ENCODE peak calls at places on chromosomes 11 and 22, in ten cellular contexts. K is nephron progenitor cell; B is IMR-90; D is heart left ventricle; J is brain microvascular endothelial cell; F is bronchial epithelial cell; A is A549; N is B cell; R is mammary epithelial cell; S is activated CD8-positive, alpha-beta T cell treated with anti-CD3 and anti-CD28 coated beads for 36 hours. G is an unnamed sample.

GRCh38 chr22:46824348-46824909 is 62.0 kb downstream of the TBC1D22A start:
- DNase-seq in K (no peak), B (no peak), D (no peak), J (no peak), F (no peak), A (no peak), N (no peak), R (no peak), S (no peak), G (no peak)

GRCh38 chr11:65639623-65640482 is 2.0 kb downstream of the SIPA1 start:
- DNase-seq in K (no peak), B (no peak), D (no peak), J (no peak), F (no peak), A (no peak), N (peak), R (no peak), S (peak), G (no peak)

GRCh38 chr22:18119409-18120110 is 9.0 kb downstream of the TUBA8 start:
- DNase-seq in K (no peak), B (no peak), D (peak), J (no peak), F (no peak), A (no peak), N (no peak), R (no peak), S (peak), G (no peak)

GRCh38 chr11:106187860-106188456 is 110.5 kb downstream of the AASDHPPT start:
- DNase-seq in K (no peak), B (no peak), D (no peak), J (no peak), F (no peak), A (no peak), N (no peak), R (peak), S (no peak), G (no peak)

GRCh38 chr11:8331767-8332166 is 68.1 kb upstream of the LMO1 start:
- DNase-seq in K (no peak), B (no peak), D (peak), J (peak), F (no peak), A (no peak), N (no peak), R (no peak), S (no peak), G (no peak)

GRCh38 chr11:58567889-58568512 is 7.7 kb downstream of the LPXN start:
- DNase-seq in K (peak), B (peak), D (no peak), J (peak), F (peak), A (peak), N (peak), R (peak), S (peak), G (no peak)

GRCh38 chr22:40791241-40791640 is 27.9 kb downstream of the SLC25A17 start:
- DNase-seq in K (no peak), B (no peak), D (no peak), J (peak), F (no peak), A (no peak), N (no peak), R (no peak), S (no peak), G (no peak)

GRCh38 chr11:77151804-77152513 is 23.9 kb downstream of the MYO7A start:
- DNase-seq in K (no peak), B (peak), D (no peak), J (no peak), F (no peak), A (no peak), N (no peak), R (peak), S (peak), G (no peak)

GRCh38 chr11:129846508-129847335 is 31.1 kb downstream of the TMEM45B start:
- DNase-seq in K (no peak), B (peak), D (no peak), J (peak), F (peak), A (no peak), N (no peak), R (peak), S (no peak), G (no peak)

GRCh38 chr11:61429691-61430582 is at the start of the genes CPSF7 and SDHAF2:
- DNase-seq in K (peak), B (peak), D (peak), J (peak), F (peak), A (peak), N (peak), R (peak), S (peak), G (peak)

GRCh38 chr11:35073691-35074382 is 65.1 kb upstream of the CD44 start:
- DNase-seq in K (no peak), B (peak), D (no peak), J (no peak), F (peak), A (no peak), N (no peak), R (peak), S (peak), G (no peak)

GRCh38 chr11:96013459-96014213 is 89.7 kb upstream of the MTMR2 start:
- DNase-seq in K (no peak), B (no peak), D (no peak), J (no peak), F (no peak), A (no peak), N (peak), R (no peak), S (peak), G (no peak)

GRCh38 chr22:46843691-46844297 is 81.3 kb downstream of the TBC1D22A start:
- DNase-seq in K (no peak), B (peak), D (no peak), J (no peak), F (no peak), A (no peak), N (no peak), R (peak), S (no peak), G (no peak)

GRCh38 chr11:102269927-102270326 is 47.4 kb upstream of the BIRC3 start:
- DNase-seq in K (no peak), B (peak), D (no peak), J (peak), F (peak), A (no peak), N (no peak), R (peak), S (no peak), G (no peak)

GRCh38 chr11:13019313-13019712 is 10.2 kb downstream of the RASSF10 start:
- DNase-seq in K (no peak), B (no peak), D (no peak), J (no peak), F (no peak), A (no peak), N (no peak), R (no peak), S (no peak), G (no peak)

GRCh38 chr11:112834277-112834755 is 126.9 kb upstream of the NCAM1 start:
- DNase-seq in K (no peak), B (no peak), D (peak), J (no peak), F (no peak), A (no peak), N (no peak), R (no peak), S (no peak), G (no peak)

GRCh38 chr11:86785576-86785975 is 14.8 kb upstream of the PRSS23 start:
- DNase-seq in K (no peak), B (no peak), D (no peak), J (no peak), F (no peak), A (no peak), N (no peak), R (no peak), S (no peak), G (no peak)

GRCh38 chr11:76248210-76248609 is 41.9 kb upstream of the WNT11 start:
- DNase-seq in K (no peak), B (no peak), D (peak), J (no peak), F (peak), A (peak), N (no peak), R (no peak), S (peak), G (no peak)

GRCh38 chr11:92697461-92698314 is 271.8 kb upstream of the MTNR1B start:
- DNase-seq in K (no peak), B (peak), D (no peak), J (no peak), F (no peak), A (no peak), N (no peak), R (no peak), S (no peak), G (no peak)

GRCh38 chr11:72189448-72190250 is 2.3 kb upstream of the FOLR1 start:
- DNase-seq in K (no peak), B (no peak), D (no peak), J (no peak), F (no peak), A (no peak), N (no peak), R (no peak), S (no peak), G (no peak)

GRCh38 chr11:83545911-83546310 is 259.7 kb upstream of the CCDC90B start:
- DNase-seq in K (no peak), B (no peak), D (no peak), J (no peak), F (no peak), A (no peak), N (no peak), R (no peak), S (no peak), G (no peak)

GRCh38 chr11:6864436-6864835 is 1.6 kb downstream of the OR10A2 start:
- DNase-seq in K (no peak), B (peak), D (no peak), J (peak), F (peak), A (no peak), N (no peak), R (no peak), S (no peak), G (no peak)

DNA sequence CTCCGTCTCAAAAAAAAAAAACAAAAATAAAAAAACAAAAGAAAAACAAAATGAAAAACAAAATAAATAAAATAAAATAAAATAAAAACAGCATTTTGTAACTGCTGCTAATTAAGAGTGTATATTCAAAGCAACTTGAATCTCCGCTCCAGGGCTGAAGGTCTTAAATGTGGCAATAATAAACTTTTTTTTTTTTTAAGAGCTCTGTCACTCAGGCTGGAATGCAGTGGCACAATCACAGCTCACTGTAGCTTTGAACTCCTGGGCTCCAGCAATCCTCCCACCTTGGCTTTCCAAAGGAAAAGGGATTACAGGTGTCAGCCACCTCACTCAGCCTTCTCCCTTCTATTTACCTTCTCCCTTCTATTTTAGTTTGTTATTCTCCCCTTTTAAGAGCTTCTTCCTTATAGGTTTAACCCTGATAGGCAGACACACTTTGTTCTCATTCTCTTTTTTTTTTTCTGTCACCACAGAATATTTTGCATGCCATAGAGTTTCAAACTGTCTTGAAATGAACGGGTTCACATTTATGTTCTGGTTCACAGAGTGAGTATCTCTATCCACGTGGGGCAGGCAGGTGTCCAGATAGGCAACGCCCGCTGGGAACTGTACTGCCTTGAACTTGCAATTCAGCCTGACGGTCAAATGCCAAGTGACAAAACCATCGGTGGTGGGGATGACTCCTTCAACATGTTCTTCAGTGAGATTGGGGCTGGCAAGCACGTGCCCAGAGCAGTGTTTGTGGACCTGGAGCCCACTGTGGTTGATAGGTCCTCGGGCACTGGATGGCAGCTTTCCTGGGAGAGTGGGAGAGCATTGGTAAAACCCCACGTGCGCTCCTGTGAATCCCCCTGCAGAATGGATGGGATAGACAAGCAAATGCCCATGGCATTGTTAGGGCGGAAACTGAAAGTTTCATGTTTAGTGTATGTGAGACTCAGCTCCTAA is 19.4 kb downstream of the LRRC74B start:
- DNase-seq in K (no peak), B (no peak), D (no peak), J (no peak), F (no peak), A (no peak), N (no peak), R (no peak), S (no peak), G (no peak)
- TF ChIP-seq CTCF in K (no peak), B (no peak), D (no peak), J (no peak), F (no peak), A (no peak), N (no peak), R (no peak), S (no peak), G (no peak)

GRCh38 chr11:57321996-57322880 is 2.5 kb downstream of the TNKS1BP1 start:
- DNase-seq in K (peak), B (peak), D (peak), J (peak), F (peak), A (peak), N (no peak), R (peak), S (peak), G (no peak)

GRCh38 chr11:57324886-57325734 is at the start of gene TNKS1BP1:
- DNase-seq in K (peak), B (peak), D (peak), J (peak), F (peak), A (peak), N (peak), R (peak), S (peak), G (peak)

GRCh38 chr11:57322881-57323467 is 1.8 kb downstream of the TNKS1BP1 start:
- DNase-seq in K (no peak), B (no peak), D (no peak), J (no peak), F (peak), A (no peak), N (no peak), R (no peak), S (no peak), G (no peak)

GRCh38 chr11:57324154-57324885 is 432 bp downstream of the TNKS1BP1 start:
- DNase-seq in K (peak), B (peak), D (no peak), J (peak), F (no peak), A (peak), N (no peak), R (no peak), S (peak), G (peak)

GRCh38 chr11:57323503-57324153 is 1.1 kb downstream of the TNKS1BP1 start:
- DNase-seq in K (no peak), B (peak), D (no peak), J (peak), F (no peak), A (peak), N (no peak), R (no peak), S (no peak), G (no peak)
- TF ChIP-seq CTCF in K (no peak), B (no peak), D (peak), J (peak), F (no peak), A (no peak), N (no peak), R (no peak), S (no peak), G (no peak)

DNA sequence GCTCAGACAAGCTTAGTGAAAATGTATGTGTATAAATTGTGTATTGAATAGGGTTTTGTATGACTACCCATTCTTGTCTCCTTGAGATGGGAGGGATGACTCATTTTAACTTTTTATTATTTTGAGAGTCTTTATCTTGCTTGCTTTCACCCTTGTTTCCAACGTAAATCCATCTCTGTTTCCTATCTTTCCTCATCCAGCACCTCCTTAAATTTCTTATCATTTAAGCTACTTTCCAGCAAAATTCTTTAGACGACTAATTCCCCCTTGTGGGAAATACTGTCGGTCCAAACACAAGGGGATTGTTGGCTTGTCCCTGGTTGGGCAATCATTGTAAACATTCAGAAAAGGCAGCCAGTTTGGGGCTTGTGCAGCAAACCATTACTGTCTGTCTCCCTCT is 167.0 kb downstream of the C11orf91 start:
- DNase-seq in K (no peak), B (peak), D (no peak), J (no peak), F (peak), A (no peak), N (no peak), R (peak), S (no peak), G (no peak)
- TF ChIP-seq CTCF in K (no peak), B (no peak), D (no peak), J (no peak), F (no peak), A (no peak), N (no peak), R (no peak), S (no peak), G (no peak)

GRCh38 chr11:68859123-68859522 is 17.4 kb upstream of the CPT1A start:
- DNase-seq in K (no peak), B (no peak), D (no peak), J (no peak), F (no peak), A (no peak), N (no peak), R (no peak), S (no peak), G (no peak)

GRCh38 chr11:68852628-68853027 is 10.9 kb upstream of the CPT1A start:
- DNase-seq in K (no peak), B (no peak), D (no peak), J (no peak), F (no peak), A (no peak), N (no peak), R (no peak), S (no peak), G (no peak)

GRCh38 chr11:68854273-68854958 is 12.7 kb upstream of the CPT1A start:
- DNase-seq in K (peak), B (no peak), D (no peak), J (no peak), F (no peak), A (no peak), N (no peak), R (no peak), S (no peak), G (no peak)

GRCh38 chr11:68857037-68857586 is 15.4 kb upstream of the CPT1A start:
- DNase-seq in K (no peak), B (no peak), D (no peak), J (no peak), F (no peak), A (no peak), N (no peak), R (no peak), S (no peak), G (no peak)

GRCh38 chr11:68855205-68855978 is 13.7 kb upstream of the CPT1A start:
- DNase-seq in K (peak), B (peak), D (peak), J (no peak), F (no peak), A (no peak), N (no peak), R (no peak), S (peak), G (no peak)
- TF ChIP-seq CTCF in K (no peak), B (peak), D (no peak), J (no peak), F (peak), A (no peak), N (no peak), R (peak), S (no peak), G (no peak)

G was measured in D721Med.